ENCODE peak calls at places on chromosomes 1 and 21, in eight cellular contexts. One of them, this sample, is unnamed.

GRCh38 chr21:20377250-20377649 is 621.0 kb upstream of the NCAM2 start:
- DNase-seq in activated naive CD8-positive, alpha-beta T cell treated with anti-CD3 and anti-CD28 coated beads, Interleukin-2, amount 50 U/mL, for 24 hours: no peak
- DNase-seq in activated T-cell treated with anti-CD3 and anti-CD28 coated beads, Interleukin-2, amount 50 U/mL, for 72 hours: no peak
- DNase-seq in OCI-LY7: no peak
- DNase-seq in M059J: no peak
- DNase-seq in retinal pigment epithelial cell: no peak
- DNase-seq in activated CD4-positive, alpha-beta T cell treated with anti-CD3 and anti-CD28 coated beads for 24 hours: no peak
- DNase-seq in activated CD8-positive, alpha-beta T cell treated with anti-CD3 and anti-CD28 coated beads for 36 hours: no peak
- DNase-seq in this sample: no peak

GRCh38 chr1:26156285-26157038 is 2.4 kb upstream of the FAM110D start:
- DNase-seq in activated naive CD8-positive, alpha-beta T cell treated with anti-CD3 and anti-CD28 coated beads, Interleukin-2, amount 50 U/mL, for 24 hours: no peak
- DNase-seq in activated T-cell treated with anti-CD3 and anti-CD28 coated beads, Interleukin-2, amount 50 U/mL, for 72 hours: no peak
- DNase-seq in OCI-LY7: no peak
- DNase-seq in M059J: peak
- DNase-seq in retinal pigment epithelial cell: no peak
- DNase-seq in activated CD4-positive, alpha-beta T cell treated with anti-CD3 and anti-CD28 coated beads for 24 hours: no peak
- DNase-seq in activated CD8-positive, alpha-beta T cell treated with anti-CD3 and anti-CD28 coated beads for 36 hours: no peak
- DNase-seq in this sample: no peak

GRCh38 chr1:169584483-169585144 is 1.7 kb downstream of the F5 start:
- DNase-seq in activated naive CD8-positive, alpha-beta T cell treated with anti-CD3 and anti-CD28 coated beads, Interleukin-2, amount 50 U/mL, for 24 hours: no peak
- DNase-seq in activated T-cell treated with anti-CD3 and anti-CD28 coated beads, Interleukin-2, amount 50 U/mL, for 72 hours: peak
- DNase-seq in OCI-LY7: no peak
- DNase-seq in M059J: peak
- DNase-seq in retinal pigment epithelial cell: no peak
- DNase-seq in activated CD4-positive, alpha-beta T cell treated with anti-CD3 and anti-CD28 coated beads for 24 hours: no peak
- DNase-seq in activated CD8-positive, alpha-beta T cell treated with anti-CD3 and anti-CD28 coated beads for 36 hours: peak
- DNase-seq in this sample: no peak

GRCh38 chr1:155166373-155167165 is 6.5 kb downstream of the KRTCAP2 start:
- DNase-seq in activated naive CD8-positive, alpha-beta T cell treated with anti-CD3 and anti-CD28 coated beads, Interleukin-2, amount 50 U/mL, for 24 hours: no peak
- DNase-seq in activated T-cell treated with anti-CD3 and anti-CD28 coated beads, Interleukin-2, amount 50 U/mL, for 72 hours: no peak
- DNase-seq in OCI-LY7: no peak
- DNase-seq in M059J: no peak
- DNase-seq in retinal pigment epithelial cell: no peak
- DNase-seq in activated CD4-positive, alpha-beta T cell treated with anti-CD3 and anti-CD28 coated beads for 24 hours: no peak
- DNase-seq in activated CD8-positive, alpha-beta T cell treated with anti-CD3 and anti-CD28 coated beads for 36 hours: no peak
- DNase-seq in this sample: no peak

GRCh38 chr21:45319461-45320211 is 31.9 kb upstream of the POFUT2 start:
- DNase-seq in activated naive CD8-positive, alpha-beta T cell treated with anti-CD3 and anti-CD28 coated beads, Interleukin-2, amount 50 U/mL, for 24 hours: no peak
- DNase-seq in activated T-cell treated with anti-CD3 and anti-CD28 coated beads, Interleukin-2, amount 50 U/mL, for 72 hours: no peak
- DNase-seq in OCI-LY7: no peak
- DNase-seq in M059J: peak
- DNase-seq in retinal pigment epithelial cell: no peak
- DNase-seq in activated CD4-positive, alpha-beta T cell treated with anti-CD3 and anti-CD28 coated beads for 24 hours: no peak
- DNase-seq in activated CD8-positive, alpha-beta T cell treated with anti-CD3 and anti-CD28 coated beads for 36 hours: no peak
- DNase-seq in this sample: peak

GRCh38 chr1:236761397-236762132 is 33.5 kb upstream of the MTR start:
- DNase-seq in activated naive CD8-positive, alpha-beta T cell treated with anti-CD3 and anti-CD28 coated beads, Interleukin-2, amount 50 U/mL, for 24 hours: no peak
- DNase-seq in activated T-cell treated with anti-CD3 and anti-CD28 coated beads, Interleukin-2, amount 50 U/mL, for 72 hours: no peak
- DNase-seq in OCI-LY7: no peak
- DNase-seq in M059J: peak
- DNase-seq in retinal pigment epithelial cell: no peak
- DNase-seq in activated CD4-positive, alpha-beta T cell treated with anti-CD3 and anti-CD28 coated beads for 24 hours: no peak
- DNase-seq in activated CD8-positive, alpha-beta T cell treated with anti-CD3 and anti-CD28 coated beads for 36 hours: no peak
- DNase-seq in this sample: no peak

GRCh38 chr21:45990741-45991605 is 9.4 kb downstream of the COL6A1 start:
- DNase-seq in activated naive CD8-positive, alpha-beta T cell treated with anti-CD3 and anti-CD28 coated beads, Interleukin-2, amount 50 U/mL, for 24 hours: no peak
- DNase-seq in activated T-cell treated with anti-CD3 and anti-CD28 coated beads, Interleukin-2, amount 50 U/mL, for 72 hours: no peak
- DNase-seq in OCI-LY7: no peak
- DNase-seq in M059J: no peak
- DNase-seq in retinal pigment epithelial cell: no peak
- DNase-seq in activated CD4-positive, alpha-beta T cell treated with anti-CD3 and anti-CD28 coated beads for 24 hours: no peak
- DNase-seq in activated CD8-positive, alpha-beta T cell treated with anti-CD3 and anti-CD28 coated beads for 36 hours: peak
- DNase-seq in this sample: no peak

GRCh38 chr1:5430136-5430535 is 562.1 kb downstream of the NPHP4 start:
- DNase-seq in activated naive CD8-positive, alpha-beta T cell treated with anti-CD3 and anti-CD28 coated beads, Interleukin-2, amount 50 U/mL, for 24 hours: no peak
- DNase-seq in activated T-cell treated with anti-CD3 and anti-CD28 coated beads, Interleukin-2, amount 50 U/mL, for 72 hours: no peak
- DNase-seq in OCI-LY7: no peak
- DNase-seq in M059J: no peak
- DNase-seq in retinal pigment epithelial cell: no peak
- DNase-seq in activated CD4-positive, alpha-beta T cell treated with anti-CD3 and anti-CD28 coated beads for 24 hours: no peak
- DNase-seq in activated CD8-positive, alpha-beta T cell treated with anti-CD3 and anti-CD28 coated beads for 36 hours: no peak
- DNase-seq in this sample: no peak

GRCh38 chr1:54937469-54937868 is 43.0 kb upstream of the TMEM61 start:
- DNase-seq in activated naive CD8-positive, alpha-beta T cell treated with anti-CD3 and anti-CD28 coated beads, Interleukin-2, amount 50 U/mL, for 24 hours: no peak
- DNase-seq in activated T-cell treated with anti-CD3 and anti-CD28 coated beads, Interleukin-2, amount 50 U/mL, for 72 hours: no peak
- DNase-seq in OCI-LY7: no peak
- DNase-seq in M059J: peak
- DNase-seq in retinal pigment epithelial cell: peak
- DNase-seq in activated CD4-positive, alpha-beta T cell treated with anti-CD3 and anti-CD28 coated beads for 24 hours: no peak
- DNase-seq in activated CD8-positive, alpha-beta T cell treated with anti-CD3 and anti-CD28 coated beads for 36 hours: no peak
- DNase-seq in this sample: peak

GRCh38 chr21:44529011-44529421 is 11.0 kb downstream of the KRTAP10-1 start:
- DNase-seq in activated naive CD8-positive, alpha-beta T cell treated with anti-CD3 and anti-CD28 coated beads, Interleukin-2, amount 50 U/mL, for 24 hours: no peak
- DNase-seq in activated T-cell treated with anti-CD3 and anti-CD28 coated beads, Interleukin-2, amount 50 U/mL, for 72 hours: no peak
- DNase-seq in OCI-LY7: no peak
- DNase-seq in M059J: no peak
- DNase-seq in retinal pigment epithelial cell: no peak
- DNase-seq in activated CD4-positive, alpha-beta T cell treated with anti-CD3 and anti-CD28 coated beads for 24 hours: no peak
- DNase-seq in activated CD8-positive, alpha-beta T cell treated with anti-CD3 and anti-CD28 coated beads for 36 hours: no peak
- DNase-seq in this sample: no peak

GRCh38 chr21:33124879-33125278 is 54.9 kb downstream of the OLIG1 start:
- DNase-seq in activated naive CD8-positive, alpha-beta T cell treated with anti-CD3 and anti-CD28 coated beads, Interleukin-2, amount 50 U/mL, for 24 hours: no peak
- DNase-seq in activated T-cell treated with anti-CD3 and anti-CD28 coated beads, Interleukin-2, amount 50 U/mL, for 72 hours: no peak
- DNase-seq in OCI-LY7: no peak
- DNase-seq in M059J: no peak
- DNase-seq in retinal pigment epithelial cell: no peak
- DNase-seq in activated CD4-positive, alpha-beta T cell treated with anti-CD3 and anti-CD28 coated beads for 24 hours: no peak
- DNase-seq in activated CD8-positive, alpha-beta T cell treated with anti-CD3 and anti-CD28 coated beads for 36 hours: no peak
- DNase-seq in this sample: no peak

GRCh38 chr1:168752171-168752570 is 23.2 kb upstream of the DPT start:
- DNase-seq in activated naive CD8-positive, alpha-beta T cell treated with anti-CD3 and anti-CD28 coated beads, Interleukin-2, amount 50 U/mL, for 24 hours: no peak
- DNase-seq in activated T-cell treated with anti-CD3 and anti-CD28 coated beads, Interleukin-2, amount 50 U/mL, for 72 hours: no peak
- DNase-seq in OCI-LY7: no peak
- DNase-seq in M059J: peak
- DNase-seq in retinal pigment epithelial cell: no peak
- DNase-seq in activated CD4-positive, alpha-beta T cell treated with anti-CD3 and anti-CD28 coated beads for 24 hours: no peak
- DNase-seq in activated CD8-positive, alpha-beta T cell treated with anti-CD3 and anti-CD28 coated beads for 36 hours: no peak
- DNase-seq in this sample: no peak

GRCh38 chr1:170097449-170097948 is 23.0 kb upstream of the KIFAP3 start:
- DNase-seq in activated naive CD8-positive, alpha-beta T cell treated with anti-CD3 and anti-CD28 coated beads, Interleukin-2, amount 50 U/mL, for 24 hours: no peak
- DNase-seq in activated T-cell treated with anti-CD3 and anti-CD28 coated beads, Interleukin-2, amount 50 U/mL, for 72 hours: no peak
- DNase-seq in OCI-LY7: no peak
- DNase-seq in M059J: no peak
- DNase-seq in retinal pigment epithelial cell: no peak
- DNase-seq in activated CD4-positive, alpha-beta T cell treated with anti-CD3 and anti-CD28 coated beads for 24 hours: no peak
- DNase-seq in activated CD8-positive, alpha-beta T cell treated with anti-CD3 and anti-CD28 coated beads for 36 hours: no peak
- DNase-seq in this sample: no peak